ENCODE peak calls at places on chromosomes 1 and 21, in ten cellular contexts. A is epithelial cell of esophagus, N is natural killer cell, S is heart right ventricle, L is endodermal cell, K is Calu3, V is endothelial cell, W is HFF-Myc, F is GM10248, M is uterus. D is an unnamed sample.

GRCh38 chr1:234958066-234958701 is 170.5 kb downstream of the TOMM20 start:
- DNase-seq in K (no peak), V (no peak), S (no peak), N (no peak), F (no peak), W (no peak), L (no peak), M (no peak), A (no peak), D (no peak)

GRCh38 chr1:24452922-24453481 is 37.4 kb downstream of the NIPAL3 start:
- DNase-seq in W (no peak), S (no peak), M (no peak), A (no peak), N (no peak), F (no peak), V (no peak), K (no peak), L (no peak), D (no peak)

GRCh38 chr1:227131193-227131592 is 187.1 kb downstream of the CDC42BPA start:
- DNase-seq in N (no peak), S (no peak), K (no peak), W (peak), F (no peak), L (no peak), M (no peak), A (peak), V (no peak), D (no peak)

GRCh38 chr1:232725303-232726047 is 79.7 kb upstream of the MAP10 start:
- DNase-seq in K (no peak), V (peak), A (no peak), L (no peak), W (no peak), F (no peak), N (no peak), S (no peak), M (no peak), D (no peak)

GRCh38 chr21:21146587-21147373 is 148.6 kb downstream of the NCAM2 start:
- DNase-seq in S (no peak), F (no peak), A (no peak), L (no peak), W (no peak), N (no peak), M (no peak), V (no peak), K (no peak), D (no peak)

GRCh38 chr1:225891229-225891972 is 2.5 kb upstream of the LEFTY1 start:
- DNase-seq in K (peak), F (no peak), N (no peak), W (no peak), S (no peak), L (no peak), A (no peak), M (no peak), V (no peak), D (no peak)

GRCh38 chr1:172054172-172054571 is 212.9 kb downstream of the DNM3 start:
- DNase-seq in L (no peak), S (no peak), F (no peak), W (no peak), V (no peak), N (no peak), A (no peak), M (no peak), K (no peak), D (no peak)

GRCh38 chr1:228037401-228038386 is 30.9 kb downstream of the WNT3A start:
- DNase-seq in M (no peak), V (peak), F (peak), A (peak), K (peak), W (no peak), S (no peak), N (no peak), L (peak), D (no peak)

GRCh38 chr1:220999872-221000863 is 120.9 kb downstream of the HLX start:
- DNase-seq in N (no peak), V (no peak), W (no peak), S (no peak), A (peak), L (no peak), K (no peak), M (no peak), F (no peak), D (no peak)

GRCh38 chr1:206608108-206608698 is 4.1 kb downstream of the EIF2D start:
- DNase-seq in F (peak), V (peak), S (no peak), W (no peak), A (peak), L (peak), K (peak), M (no peak), N (no peak), D (no peak)

DNA sequence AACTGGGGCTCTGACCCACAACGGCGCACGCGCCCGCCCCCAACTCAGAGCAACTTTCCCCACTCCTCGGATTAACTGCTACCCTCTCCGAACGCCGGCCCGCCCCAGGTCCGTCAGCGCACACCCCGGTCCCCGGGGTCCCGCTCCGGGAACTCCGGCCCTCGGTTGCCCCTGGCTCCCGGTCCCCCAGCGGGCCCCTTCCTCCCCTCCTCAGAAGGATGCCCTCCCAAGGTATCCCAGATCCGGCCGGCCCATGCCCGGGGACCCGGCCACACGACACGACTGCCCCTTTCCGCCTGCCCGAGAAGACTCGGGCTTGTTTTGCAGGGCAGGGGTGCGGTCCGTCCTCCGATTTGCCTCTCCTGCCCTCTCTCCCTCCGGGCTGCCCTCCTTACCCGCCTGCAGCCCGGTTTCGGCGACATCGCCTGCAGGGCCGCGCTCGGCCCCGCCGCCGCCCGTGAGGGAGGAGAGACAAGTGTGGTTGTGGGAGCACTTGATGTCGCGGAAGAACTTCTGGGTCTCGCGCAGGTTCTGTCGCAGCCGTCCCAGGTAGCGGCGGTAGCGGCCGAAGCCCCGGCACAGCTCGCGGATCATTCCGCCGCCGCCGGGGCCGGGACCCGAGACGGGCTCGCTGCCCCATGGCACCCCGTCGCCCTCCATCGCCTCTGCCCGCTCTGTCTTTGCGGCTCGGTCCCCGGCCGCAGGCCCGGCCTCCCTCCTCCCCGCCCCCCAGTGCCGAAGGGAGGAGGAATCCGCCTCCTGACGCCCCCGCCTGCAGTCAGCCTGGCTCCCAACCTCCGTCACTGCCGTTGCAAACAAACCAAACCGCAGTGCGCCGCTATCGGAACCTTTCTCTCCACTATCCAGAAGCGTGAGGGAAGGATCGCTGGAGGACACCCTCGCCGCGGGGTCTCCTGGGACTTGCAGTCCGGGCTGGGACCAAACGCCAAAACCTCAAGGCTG is at the start of gene DSTYK:
- DNase-seq in F (peak), A (peak), W (peak), M (peak), L (peak), V (peak), N (peak), K (peak), S (peak), D (peak)
- TF ChIP-seq CTCF in F (no peak), A (no peak), W (no peak), M (peak), L (no peak), V (no peak), N (no peak), K (no peak), S (no peak), D (no peak)

GRCh38 chr1:191457889-191458288 is 700.4 kb upstream of the RGS18 start:
- DNase-seq in N (no peak), L (no peak), K (no peak), F (no peak), M (no peak), S (no peak), A (no peak), W (no peak), V (no peak), D (no peak)

GRCh38 chr1:191453487-191453886 is 704.8 kb upstream of the RGS18 start:
- DNase-seq in N (no peak), L (no peak), W (no peak), M (no peak), A (no peak), F (no peak), S (no peak), K (no peak), V (no peak), D (no peak)
- TF ChIP-seq CTCF in N (no peak), L (no peak), W (no peak), M (no peak), A (no peak), F (no peak), S (no peak), K (no peak), V (no peak), D (no peak)

GRCh38 chr1:19640363-19641316 is 3.5 kb upstream of the NBL1 start:
- DNase-seq in F (no peak), S (no peak), W (no peak), L (peak), A (peak), V (no peak), N (no peak), M (no peak), K (peak), D (no peak)
- TF ChIP-seq CTCF in F (no peak), S (no peak), W (no peak), L (peak), A (peak), V (no peak), N (no peak), M (no peak), K (no peak), D (no peak)

GRCh38 chr1:79197421-79197820 is 190.9 kb upstream of the ADGRL4 start:
- DNase-seq in F (no peak), A (peak), S (no peak), M (no peak), K (no peak), L (peak), W (no peak), V (peak), N (no peak), D (no peak)
- TF ChIP-seq CTCF in F (peak), A (peak), S (peak), M (no peak), K (no peak), L (peak), W (peak), V (peak), N (no peak), D (no peak)